ENCODE peak calls at places on chromosomes 2 and 18, in seven cellular contexts. One of them, this sample, is unnamed. For H3K27me3 and H3K4me1, the result is how much of the 10 kb centered on the place peaks cover.

GRCh38 chr2:11352781-11353537 is 8.5 kb upstream of the ROCK2 start:
- DNase-seq in IMR-90: no peak
- DNase-seq in heart left ventricle: no peak
- DNase-seq in H9: no peak
- DNase-seq in fibroblast of lung: no peak
- DNase-seq in Peyer's patch: no peak
- DNase-seq in CD8-positive, alpha-beta T cell: no peak
- DNase-seq in this sample: no peak

GRCh38 chr2:120132691-120133090 is 90.5 kb downstream of the TMEM185B start:
- DNase-seq in heart left ventricle: no peak
- DNase-seq in Peyer's patch: no peak
- DNase-seq in CD8-positive, alpha-beta T cell: no peak
- DNase-seq in IMR-90: no peak
- DNase-seq in fibroblast of lung: peak
- DNase-seq in H9: no peak
- DNase-seq in this sample: peak

GRCh38 chr2:170247882-170248393 is 70.0 kb downstream of the MYO3B start:
- DNase-seq in CD8-positive, alpha-beta T cell: no peak
- DNase-seq in heart left ventricle: no peak
- DNase-seq in Peyer's patch: no peak
- DNase-seq in H9: no peak
- DNase-seq in fibroblast of lung: no peak
- DNase-seq in IMR-90: no peak
- DNase-seq in this sample: no peak

GRCh38 chr18:3889803-3890202 is 439.8 kb downstream of the TGIF1 start:
- DNase-seq in fibroblast of lung: peak
- DNase-seq in CD8-positive, alpha-beta T cell: no peak
- DNase-seq in IMR-90: peak
- DNase-seq in H9: no peak
- DNase-seq in heart left ventricle: no peak
- DNase-seq in Peyer's patch: no peak
- DNase-seq in this sample: peak

GRCh38 chr2:196597531-196597930 is 42.0 kb upstream of the CCDC150 start:
- DNase-seq in IMR-90: peak
- DNase-seq in CD8-positive, alpha-beta T cell: no peak
- DNase-seq in heart left ventricle: no peak
- DNase-seq in fibroblast of lung: peak
- DNase-seq in Peyer's patch: no peak
- DNase-seq in H9: no peak
- DNase-seq in this sample: no peak

GRCh38 chr2:64019975-64020281 is 700 bp upstream of the VPS54 start:
- DNase-seq in IMR-90: no peak
- DNase-seq in Peyer's patch: no peak
- DNase-seq in CD8-positive, alpha-beta T cell: no peak
- DNase-seq in heart left ventricle: no peak
- DNase-seq in fibroblast of lung: no peak
- DNase-seq in H9: no peak
- DNase-seq in this sample: no peak

GRCh38 chr2:234677758-234678538 is 181.1 kb upstream of the ARL4C start:
- DNase-seq in Peyer's patch: no peak
- DNase-seq in fibroblast of lung: peak
- DNase-seq in CD8-positive, alpha-beta T cell: no peak
- DNase-seq in H9: peak
- DNase-seq in heart left ventricle: no peak
- DNase-seq in IMR-90: peak
- DNase-seq in this sample: no peak

GRCh38 chr18:21085579-21086161 is 25.9 kb downstream of the ROCK1 start:
- DNase-seq in Peyer's patch: no peak
- DNase-seq in CD8-positive, alpha-beta T cell: no peak
- DNase-seq in IMR-90: peak
- DNase-seq in H9: no peak
- DNase-seq in fibroblast of lung: peak
- DNase-seq in heart left ventricle: no peak
- DNase-seq in this sample: no peak

GRCh38 chr18:60549338-60549960 is 176.9 kb upstream of the MC4R start:
- DNase-seq in H9: no peak
- DNase-seq in CD8-positive, alpha-beta T cell: no peak
- DNase-seq in heart left ventricle: no peak
- DNase-seq in IMR-90: peak
- DNase-seq in Peyer's patch: no peak
- DNase-seq in fibroblast of lung: peak
- DNase-seq in this sample: peak

GRCh38 chr2:180130403-180130802 is 123.3 kb upstream of the CWC22 start:
- DNase-seq in CD8-positive, alpha-beta T cell: no peak
- DNase-seq in heart left ventricle: no peak
- DNase-seq in IMR-90: peak
- DNase-seq in fibroblast of lung: peak
- DNase-seq in H9: no peak
- DNase-seq in Peyer's patch: no peak
- DNase-seq in this sample: no peak

GRCh38 chr18:56068030-56068671 is 480.2 kb upstream of the TCF4 start:
- DNase-seq in Peyer's patch: no peak
- DNase-seq in CD8-positive, alpha-beta T cell: no peak
- DNase-seq in fibroblast of lung: peak
- DNase-seq in H9: no peak
- DNase-seq in heart left ventricle: no peak
- DNase-seq in IMR-90: peak
- DNase-seq in this sample: no peak
- TF ChIP-seq CTCF in Peyer's patch: no peak
- TF ChIP-seq CTCF in CD8-positive, alpha-beta T cell: no peak
- TF ChIP-seq CTCF in fibroblast of lung: no peak
- TF ChIP-seq CTCF in H9: no peak
- TF ChIP-seq CTCF in heart left ventricle: no peak
- TF ChIP-seq CTCF in IMR-90: no peak
- TF ChIP-seq CTCF in this sample: no peak

DNA sequence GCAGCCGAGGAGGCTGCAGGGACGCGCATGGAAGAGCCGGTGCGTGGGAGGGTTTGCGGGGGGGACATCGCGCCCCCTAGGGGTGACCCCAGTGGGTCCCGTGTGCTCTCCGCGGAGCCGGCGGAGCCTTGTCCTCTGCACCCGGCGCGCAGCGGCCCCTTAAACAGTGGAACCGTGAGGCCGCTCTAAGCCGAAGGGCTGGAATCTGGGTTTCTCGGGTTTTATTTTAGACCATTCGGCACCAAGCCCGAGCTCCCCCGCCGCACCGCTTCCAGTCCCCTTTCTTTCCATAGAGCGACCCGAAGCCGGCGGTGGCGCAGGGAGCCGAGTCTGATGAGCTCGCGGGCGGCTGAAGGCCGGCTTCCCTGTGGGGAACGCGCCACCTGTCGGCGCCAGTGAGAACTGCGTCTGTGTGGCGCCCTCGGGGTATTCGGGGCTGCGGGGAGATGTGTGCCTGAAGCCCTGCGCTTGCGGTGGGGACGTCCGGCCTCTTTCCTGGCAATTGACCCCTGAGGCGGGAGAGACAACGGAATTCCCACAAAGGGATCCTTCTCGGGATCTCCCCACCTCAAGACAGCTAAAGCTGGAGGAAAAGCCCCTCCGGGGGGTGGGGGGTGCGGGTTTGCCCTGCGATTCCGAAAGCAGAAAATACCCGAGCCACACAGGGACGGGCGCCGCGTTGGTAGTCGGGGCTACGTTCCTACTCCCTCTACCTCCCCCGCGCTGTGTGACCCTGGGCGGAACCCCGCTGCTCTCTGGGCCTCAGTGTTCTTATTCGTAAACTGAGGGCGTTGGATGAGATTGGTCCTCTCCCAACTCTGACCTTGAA is 8.2 kb upstream of the EN1 start:
- DNase-seq in fibroblast of lung: peak
- DNase-seq in H9: peak
- DNase-seq in IMR-90: peak
- DNase-seq in heart left ventricle: peak
- DNase-seq in Peyer's patch: peak
- DNase-seq in CD8-positive, alpha-beta T cell: peak
- DNase-seq in this sample: peak
- H3K27me3 ChIP-seq in fibroblast of lung: half or more
- H3K27me3 ChIP-seq in H9: half or more
- H3K27me3 ChIP-seq in IMR-90: half or more
- H3K27me3 ChIP-seq in heart left ventricle: half or more
- H3K27me3 ChIP-seq in Peyer's patch: half or more
- H3K27me3 ChIP-seq in CD8-positive, alpha-beta T cell: under half
- H3K27me3 ChIP-seq in this sample: half or more

GRCh38 chr2:85323351-85323987 is 4.3 kb downstream of the TGOLN2 start:
- DNase-seq in IMR-90: no peak
- DNase-seq in heart left ventricle: no peak
- DNase-seq in CD8-positive, alpha-beta T cell: no peak
- DNase-seq in H9: no peak
- DNase-seq in Peyer's patch: no peak
- DNase-seq in fibroblast of lung: no peak
- DNase-seq in this sample: no peak
- H3K4me1 ChIP-seq in IMR-90: under half
- H3K4me1 ChIP-seq in heart left ventricle: under half
- H3K4me1 ChIP-seq in CD8-positive, alpha-beta T cell: half or more
- H3K4me1 ChIP-seq in H9: under half
- H3K4me1 ChIP-seq in Peyer's patch: under half
- H3K4me1 ChIP-seq in fibroblast of lung: under half
- H3K4me1 ChIP-seq in this sample: half or more

DNA sequence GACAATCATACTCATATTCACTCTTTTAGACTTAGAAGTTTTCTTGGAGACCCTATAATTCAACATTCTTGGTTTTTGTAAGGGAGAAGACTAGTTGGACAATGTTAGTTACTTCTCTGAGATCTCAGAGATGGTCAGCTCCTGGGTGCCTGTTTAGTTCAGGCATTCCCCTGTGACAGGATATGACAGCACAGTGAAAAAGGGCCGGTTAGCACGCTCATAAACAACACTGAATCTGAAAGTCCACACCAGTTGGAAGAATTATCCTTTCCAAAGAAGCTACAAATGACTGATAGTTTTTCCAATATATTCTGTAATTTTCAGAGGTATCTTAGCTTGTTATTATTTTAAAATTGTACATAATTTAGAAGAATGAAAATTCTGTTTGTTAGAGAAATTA is 75.7 kb downstream of the ADAM23 start:
- DNase-seq in CD8-positive, alpha-beta T cell: no peak
- DNase-seq in Peyer's patch: no peak
- DNase-seq in heart left ventricle: no peak
- DNase-seq in IMR-90: no peak
- DNase-seq in H9: no peak
- DNase-seq in fibroblast of lung: no peak
- DNase-seq in this sample: no peak
- TF ChIP-seq CTCF in CD8-positive, alpha-beta T cell: no peak
- TF ChIP-seq CTCF in Peyer's patch: no peak
- TF ChIP-seq CTCF in heart left ventricle: no peak
- TF ChIP-seq CTCF in IMR-90: no peak
- TF ChIP-seq CTCF in H9: no peak
- TF ChIP-seq CTCF in fibroblast of lung: no peak
- TF ChIP-seq CTCF in this sample: no peak